ENCODE peak calls at places on chromosome 3, in five cellular contexts. U is fibroblast of lung, Q is lung microvascular endothelial cell, C is gastrocnemius medialis, W is cardiac muscle cell. D is an unnamed sample.

GRCh38 chr3:15538345-15538744 is 16.8 kb upstream of the COLQ start:
- DNase-seq in U (no peak), W (no peak), C (no peak), Q (no peak), D (no peak)

GRCh38 chr3:22373182-22373581 is 622.2 kb upstream of the ZNF385D start:
- DNase-seq in C (no peak), W (no peak), U (no peak), Q (no peak), D (no peak)

GRCh38 chr3:151675858-151676615 is 57.7 kb upstream of the AADACL2 start:
- DNase-seq in Q (no peak), C (no peak), U (no peak), W (peak; percentile 18), D (no peak)

GRCh38 chr3:99753268-99753975 is 64.2 kb upstream of the CMSS1 start:
- DNase-seq in W (peak; percentile 93), Q (peak; percentile 87), C (no peak), U (peak; percentile 81), D (peak; percentile 53)

GRCh38 chr3:118932822-118933558 is 101.7 kb downstream of the IGSF11 start:
- DNase-seq in C (peak; percentile 91), U (no peak), Q (no peak), W (no peak), D (no peak)

GRCh38 chr3:128081846-128082245 is 29.6 kb downstream of the SEC61A1 start:
- DNase-seq in C (no peak), U (peak; percentile 51), W (peak; percentile 30), Q (no peak), D (no peak)

GRCh38 chr3:24890012-24890411 is 395.4 kb upstream of the THRB start:
- DNase-seq in Q (no peak), W (no peak), U (no peak), C (no peak), D (no peak)

GRCh38 chr3:162512488-162512887 is 1015.9 kb downstream of the OTOL1 start:
- DNase-seq in W (no peak), C (no peak), Q (no peak), U (no peak), D (no peak)

GRCh38 chr3:23685484-23686258 is 120.1 kb upstream of the UBE2E1 start:
- DNase-seq in U (peak; percentile 98), Q (peak; percentile 98), C (peak; percentile 91), W (peak; percentile 99), D (peak; percentile 91)

GRCh38 chr3:5430701-5431100 is 243.2 kb downstream of the EDEM1 start:
- DNase-seq in W (no peak), C (no peak), U (no peak), Q (no peak), D (no peak)